ENCODE peak calls at places on chromosome 18, in eight cellular contexts. L is activated naive CD4-positive, alpha-beta T cell; T is NCI-H510A treated with DMSO at 0.1 percent for 48 hours; A is stimulated activated CD4-positive, alpha-beta T cell treated with anti-CD3 and anti-CD28 coated beads, TNF-alpha, amount 100 ng/mL, for 4 hours; W is astrocyte of the spinal cord; V is EL; C is HL-60; G is T-cell. K is an unnamed sample.
A peak's percentile ranks its signal among the peaks of the same experiment; 100 is the strongest.

GRCh38 chr18:34729264-34729663 is 19.2 kb downstream of the DTNA start:
- DNase-seq in L (no peak), T (peak; percentile 51), A (no peak), W (peak; percentile 45), V (peak; percentile 40), C (no peak), G (no peak), K (no peak)

GRCh38 chr18:76430636-76431035 is 64.4 kb downstream of the ZNF516 start:
- DNase-seq in L (no peak), T (no peak), A (no peak), W (peak; percentile 54), V (no peak), C (no peak), G (no peak), K (no peak)

GRCh38 chr18:79537758-79538157 is 141.8 kb upstream of the CTDP1 start:
- DNase-seq in L (no peak), T (no peak), A (no peak), W (no peak), V (no peak), C (no peak), G (no peak), K (no peak)

GRCh38 chr18:75073654-75074053 is 135.3 kb downstream of the PTGR3 start:
- DNase-seq in L (no peak), T (no peak), A (no peak), W (no peak), V (no peak), C (no peak), G (no peak), K (no peak)

GRCh38 chr18:7812431-7813063 is 245.4 kb downstream of the PTPRM start:
- DNase-seq in L (no peak), T (no peak), A (no peak), W (peak; percentile 86), V (peak; percentile 87), C (no peak), G (no peak), K (no peak)

GRCh38 chr18:21826196-21826595 is 85.6 kb downstream of the MIB1 start:
- DNase-seq in L (no peak), T (no peak), A (no peak), W (peak; percentile 63), V (peak; percentile 45), C (no peak), G (no peak), K (no peak)

GRCh38 chr18:69992776-69993175 is 45.1 kb upstream of the CD226 start:
- DNase-seq in L (no peak), T (no peak), A (no peak), W (peak; percentile 35), V (peak; percentile 53), C (no peak), G (no peak), K (no peak)

GRCh38 chr18:57559311-57559710 is 27.2 kb downstream of the FECH start:
- DNase-seq in L (no peak), T (no peak), A (no peak), W (no peak), V (no peak), C (no peak), G (no peak), K (no peak)

GRCh38 chr18:41410007-41410406 is 545.0 kb upstream of the PIK3C3 start:
- DNase-seq in L (no peak), T (no peak), A (no peak), W (no peak), V (no peak), C (no peak), G (no peak), K (no peak)

GRCh38 chr18:44708451-44709083 is 27.9 kb downstream of the SETBP1 start:
- DNase-seq in L (no peak), T (no peak), A (no peak), W (peak; percentile 50), V (no peak), C (no peak), G (no peak), K (no peak)

GRCh38 chr18:36095936-36096519 is 28.7 kb upstream of the RPRD1A start:
- DNase-seq in L (no peak), T (peak; percentile 85), A (no peak), W (peak; percentile 77), V (peak; percentile 60), C (peak; percentile 31), G (no peak), K (no peak)

GRCh38 chr18:58225101-58225500 is 181.1 kb downstream of the NEDD4L start:
- DNase-seq in L (no peak), T (no peak), A (no peak), W (no peak), V (no peak), C (no peak), G (no peak), K (no peak)

GRCh38 chr18:22207022-22207758 is 37.8 kb downstream of the GATA6 start:
- DNase-seq in L (no peak), T (no peak), A (no peak), W (no peak), V (no peak), C (no peak), G (no peak), K (no peak)

GRCh38 chr18:35588995-35589394 is 7.5 kb downstream of the GALNT1 start:
- DNase-seq in L (no peak), T (no peak), A (peak; percentile 23), W (no peak), V (no peak), C (no peak), G (peak; percentile 12), K (no peak)